ENCODE peak calls at places on chromosomes 1 and 21, in eight cellular contexts. One of them, this sample, is unnamed.
A peak's percentile ranks its signal among the peaks of the same experiment; 100 is the strongest.

GRCh38 chr1:84708031-84708430 is 17.8 kb upstream of the SSX2IP start:
- DNase-seq in fibroblast of mammary gland: no peak
- DNase-seq in cardiac muscle cell: no peak
- DNase-seq in kidney epithelial cell: no peak
- DNase-seq in uterus: no peak
- DNase-seq in PC-3: no peak
- DNase-seq in adrenal gland: no peak
- DNase-seq in choroid plexus epithelial cell: peak; percentile 7
- DNase-seq in this sample: no peak

GRCh38 chr1:213249395-213249794 is 198.4 kb downstream of the RPS6KC1 start:
- DNase-seq in PC-3: no peak
- DNase-seq in kidney epithelial cell: no peak
- DNase-seq in uterus: no peak
- DNase-seq in cardiac muscle cell: no peak
- DNase-seq in fibroblast of mammary gland: no peak
- DNase-seq in choroid plexus epithelial cell: no peak
- DNase-seq in adrenal gland: no peak
- DNase-seq in this sample: no peak

GRCh38 chr1:153962088-153963029 is 978 bp downstream of the SLC39A1 start:
- DNase-seq in choroid plexus epithelial cell: peak; percentile 56
- DNase-seq in uterus: peak; percentile 49
- DNase-seq in kidney epithelial cell: no peak
- DNase-seq in PC-3: peak; percentile 56
- DNase-seq in cardiac muscle cell: no peak
- DNase-seq in fibroblast of mammary gland: peak; percentile 76
- DNase-seq in adrenal gland: peak; percentile 85
- DNase-seq in this sample: peak; percentile 82

GRCh38 chr21:43769325-43769958 is 6.7 kb downstream of the CSTB start:
- DNase-seq in choroid plexus epithelial cell: no peak
- DNase-seq in uterus: no peak
- DNase-seq in cardiac muscle cell: no peak
- DNase-seq in PC-3: no peak
- DNase-seq in kidney epithelial cell: no peak
- DNase-seq in fibroblast of mammary gland: no peak
- DNase-seq in adrenal gland: no peak
- DNase-seq in this sample: no peak

GRCh38 chr1:50266509-50266908 is 156.7 kb downstream of the DMRTA2 start:
- DNase-seq in choroid plexus epithelial cell: peak; percentile 18
- DNase-seq in adrenal gland: no peak
- DNase-seq in kidney epithelial cell: no peak
- DNase-seq in cardiac muscle cell: no peak
- DNase-seq in uterus: peak; percentile 51
- DNase-seq in fibroblast of mammary gland: peak; percentile 86
- DNase-seq in PC-3: no peak
- DNase-seq in this sample: peak; percentile 28

GRCh38 chr21:44702111-44702972 is 5.4 kb downstream of the KRTAP10-12 start:
- DNase-seq in uterus: no peak
- DNase-seq in PC-3: no peak
- DNase-seq in choroid plexus epithelial cell: no peak
- DNase-seq in cardiac muscle cell: no peak
- DNase-seq in fibroblast of mammary gland: no peak
- DNase-seq in kidney epithelial cell: no peak
- DNase-seq in adrenal gland: no peak
- DNase-seq in this sample: no peak

GRCh38 chr1:223244366-223245103 is 101.5 kb upstream of the TLR5 start:
- DNase-seq in PC-3: peak; percentile 25
- DNase-seq in adrenal gland: no peak
- DNase-seq in kidney epithelial cell: no peak
- DNase-seq in fibroblast of mammary gland: peak; percentile 18
- DNase-seq in cardiac muscle cell: no peak
- DNase-seq in uterus: no peak
- DNase-seq in choroid plexus epithelial cell: peak; percentile 32
- DNase-seq in this sample: no peak

GRCh38 chr1:226526801-226527595 is 21.6 kb upstream of the STUM start:
- DNase-seq in cardiac muscle cell: peak; percentile 61
- DNase-seq in uterus: peak; percentile 69
- DNase-seq in fibroblast of mammary gland: peak; percentile 30
- DNase-seq in adrenal gland: peak; percentile 70
- DNase-seq in choroid plexus epithelial cell: peak; percentile 36
- DNase-seq in PC-3: peak; percentile 65
- DNase-seq in kidney epithelial cell: no peak
- DNase-seq in this sample: no peak

GRCh38 chr1:221247050-221247449 is 367.8 kb downstream of the HLX start:
- DNase-seq in uterus: no peak
- DNase-seq in adrenal gland: no peak
- DNase-seq in cardiac muscle cell: no peak
- DNase-seq in fibroblast of mammary gland: no peak
- DNase-seq in choroid plexus epithelial cell: no peak
- DNase-seq in PC-3: peak; percentile 23
- DNase-seq in kidney epithelial cell: no peak
- DNase-seq in this sample: no peak

GRCh38 chr1:230125633-230126528 is 58.8 kb downstream of the GALNT2 start:
- DNase-seq in fibroblast of mammary gland: no peak
- DNase-seq in kidney epithelial cell: no peak
- DNase-seq in uterus: no peak
- DNase-seq in choroid plexus epithelial cell: no peak
- DNase-seq in PC-3: peak; percentile 80
- DNase-seq in cardiac muscle cell: no peak
- DNase-seq in adrenal gland: no peak
- DNase-seq in this sample: no peak

GRCh38 chr1:6927626-6928025 is 142.4 kb downstream of the CAMTA1 start:
- DNase-seq in cardiac muscle cell: no peak
- DNase-seq in choroid plexus epithelial cell: no peak
- DNase-seq in fibroblast of mammary gland: no peak
- DNase-seq in PC-3: no peak
- DNase-seq in uterus: no peak
- DNase-seq in kidney epithelial cell: no peak
- DNase-seq in adrenal gland: no peak
- DNase-seq in this sample: no peak

GRCh38 chr1:153155542-153155941 is 4.9 kb upstream of the SPRR2G start:
- DNase-seq in PC-3: no peak
- DNase-seq in cardiac muscle cell: no peak
- DNase-seq in adrenal gland: no peak
- DNase-seq in choroid plexus epithelial cell: no peak
- DNase-seq in kidney epithelial cell: no peak
- DNase-seq in fibroblast of mammary gland: no peak
- DNase-seq in uterus: no peak
- DNase-seq in this sample: no peak

GRCh38 chr1:52771384-52771783 is 45.1 kb downstream of the ZYG11B start:
- DNase-seq in kidney epithelial cell: no peak
- DNase-seq in fibroblast of mammary gland: no peak
- DNase-seq in adrenal gland: no peak
- DNase-seq in cardiac muscle cell: no peak
- DNase-seq in choroid plexus epithelial cell: no peak
- DNase-seq in PC-3: no peak
- DNase-seq in uterus: no peak
- DNase-seq in this sample: no peak

GRCh38 chr1:186680031-186681012 is at the start of gene PTGS2:
- DNase-seq in cardiac muscle cell: peak; percentile 69
- DNase-seq in fibroblast of mammary gland: peak; percentile 95
- DNase-seq in PC-3: peak; percentile 55
- DNase-seq in kidney epithelial cell: peak; percentile 77
- DNase-seq in adrenal gland: peak; percentile 49
- DNase-seq in choroid plexus epithelial cell: peak; percentile 98
- DNase-seq in uterus: peak; percentile 74
- DNase-seq in this sample: peak; percentile 96

GRCh38 chr1:37667023-37667769 is 25.1 kb upstream of the CDCA8 start:
- DNase-seq in adrenal gland: no peak
- DNase-seq in cardiac muscle cell: no peak
- DNase-seq in fibroblast of mammary gland: no peak
- DNase-seq in kidney epithelial cell: no peak
- DNase-seq in PC-3: no peak
- DNase-seq in uterus: peak; percentile 40
- DNase-seq in choroid plexus epithelial cell: no peak
- DNase-seq in this sample: no peak

GRCh38 chr21:29192999-29193563 is 62.6 kb downstream of the MAP3K7CL start:
- DNase-seq in kidney epithelial cell: no peak
- DNase-seq in uterus: no peak
- DNase-seq in choroid plexus epithelial cell: no peak
- DNase-seq in PC-3: no peak
- DNase-seq in fibroblast of mammary gland: peak; percentile 57
- DNase-seq in adrenal gland: no peak
- DNase-seq in cardiac muscle cell: no peak
- DNase-seq in this sample: peak; percentile 51
- H3K4me3 ChIP-seq in kidney epithelial cell: no peak overlapping the region
- H3K4me3 ChIP-seq in uterus: no peak overlapping the region
- H3K4me3 ChIP-seq in choroid plexus epithelial cell: no peak overlapping the region
- H3K4me3 ChIP-seq in PC-3: no peak overlapping the region
- H3K4me3 ChIP-seq in fibroblast of mammary gland: no peak overlapping the region
- H3K4me3 ChIP-seq in adrenal gland: no peak overlapping the region
- H3K4me3 ChIP-seq in cardiac muscle cell: no peak overlapping the region
- H3K4me3 ChIP-seq in this sample: peak overlapping the region; percentile 0

GRCh38 chr1:30572192-30572591 is 151.2 kb downstream of the MATN1 start:
- DNase-seq in cardiac muscle cell: no peak
- DNase-seq in adrenal gland: no peak
- DNase-seq in kidney epithelial cell: peak; percentile 16
- DNase-seq in PC-3: no peak
- DNase-seq in fibroblast of mammary gland: no peak
- DNase-seq in choroid plexus epithelial cell: no peak
- DNase-seq in uterus: no peak
- DNase-seq in this sample: no peak
- TF ChIP-seq CTCF in cardiac muscle cell: no peak
- TF ChIP-seq CTCF in adrenal gland: no peak
- TF ChIP-seq CTCF in kidney epithelial cell: no peak
- TF ChIP-seq CTCF in PC-3: no peak
- TF ChIP-seq CTCF in fibroblast of mammary gland: no peak
- TF ChIP-seq CTCF in choroid plexus epithelial cell: no peak
- TF ChIP-seq CTCF in uterus: no peak
- TF ChIP-seq CTCF in this sample: no peak

GRCh38 chr21:35026153-35026499 is 23.0 kb downstream of the RUNX1 start:
- DNase-seq in kidney epithelial cell: no peak
- DNase-seq in adrenal gland: no peak
- DNase-seq in PC-3: no peak
- DNase-seq in choroid plexus epithelial cell: peak; percentile 21
- DNase-seq in uterus: no peak
- DNase-seq in fibroblast of mammary gland: no peak
- DNase-seq in cardiac muscle cell: no peak
- DNase-seq in this sample: no peak

GRCh38 chr21:35028451-35028757 is 20.7 kb downstream of the RUNX1 start:
- DNase-seq in uterus: no peak
- DNase-seq in choroid plexus epithelial cell: no peak
- DNase-seq in kidney epithelial cell: no peak
- DNase-seq in PC-3: no peak
- DNase-seq in adrenal gland: no peak
- DNase-seq in fibroblast of mammary gland: no peak
- DNase-seq in cardiac muscle cell: no peak
- DNase-seq in this sample: no peak

GRCh38 chr21:35025206-35026152 is 23.6 kb downstream of the RUNX1 start:
- DNase-seq in PC-3: no peak
- DNase-seq in cardiac muscle cell: no peak
- DNase-seq in fibroblast of mammary gland: no peak
- DNase-seq in kidney epithelial cell: no peak
- DNase-seq in adrenal gland: no peak
- DNase-seq in choroid plexus epithelial cell: peak; percentile 30
- DNase-seq in uterus: no peak
- DNase-seq in this sample: no peak

GRCh38 chr21:35027558-35028450 is 21.3 kb downstream of the RUNX1 start:
- DNase-seq in kidney epithelial cell: no peak
- DNase-seq in fibroblast of mammary gland: no peak
- DNase-seq in choroid plexus epithelial cell: no peak
- DNase-seq in PC-3: no peak
- DNase-seq in cardiac muscle cell: no peak
- DNase-seq in adrenal gland: no peak
- DNase-seq in uterus: no peak
- DNase-seq in this sample: peak; percentile 11

DNA sequence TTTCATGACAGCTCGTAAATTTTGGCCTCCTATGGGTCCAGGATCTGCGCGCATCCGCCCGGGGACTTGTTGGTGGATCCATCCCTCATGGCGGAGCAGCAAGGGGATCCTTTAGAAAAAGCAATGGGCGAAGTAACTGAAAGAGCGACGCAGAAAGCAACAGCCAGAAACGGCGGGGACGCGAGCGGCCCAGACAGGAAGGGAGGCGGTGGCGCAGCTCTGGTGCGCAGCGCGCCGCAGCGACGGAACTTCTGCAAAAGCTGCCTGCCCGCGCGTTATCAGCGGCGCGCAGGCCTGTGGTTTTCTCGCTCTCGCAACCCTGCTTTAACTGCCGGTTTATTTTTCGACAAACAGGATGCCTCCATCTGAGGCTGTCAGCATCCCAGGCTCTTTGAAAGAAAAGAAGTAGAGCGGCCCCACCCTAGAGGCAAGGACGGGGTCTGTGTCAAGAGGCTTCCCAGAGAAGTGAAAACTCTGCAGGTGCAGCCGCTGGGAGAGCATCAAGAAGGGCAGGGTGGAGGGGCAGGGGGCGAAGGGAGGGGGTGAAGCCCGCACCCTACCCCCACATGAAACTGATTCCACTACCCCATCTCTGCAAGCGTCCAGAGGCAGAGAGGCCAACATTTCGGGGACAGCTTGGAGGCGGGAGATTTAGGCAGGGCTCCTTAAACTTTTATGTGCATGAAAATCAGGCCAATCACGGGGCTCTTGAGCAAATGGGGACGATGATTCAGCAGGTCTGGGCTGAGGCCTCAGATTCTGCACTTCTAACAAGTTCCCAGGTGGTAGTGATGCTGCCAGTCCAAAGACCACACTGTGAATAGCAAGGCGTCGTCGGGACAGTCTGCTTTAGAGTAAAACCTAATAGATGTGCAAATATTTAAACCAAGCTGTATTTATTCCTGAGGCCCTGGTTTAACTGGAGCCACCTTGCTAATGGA is 22.2 kb downstream of the RUNX1 start:
- DNase-seq in adrenal gland: peak; percentile 58
- DNase-seq in cardiac muscle cell: peak; percentile 34
- DNase-seq in kidney epithelial cell: no peak
- DNase-seq in uterus: no peak
- DNase-seq in PC-3: no peak
- DNase-seq in choroid plexus epithelial cell: peak; percentile 80
- DNase-seq in fibroblast of mammary gland: no peak
- DNase-seq in this sample: no peak
- H3K4me3 ChIP-seq in adrenal gland: peak overlapping the region; percentile 31
- H3K4me3 ChIP-seq in cardiac muscle cell: no peak overlapping the region
- H3K4me3 ChIP-seq in kidney epithelial cell: peak overlapping the region; percentile 7
- H3K4me3 ChIP-seq in uterus: no peak overlapping the region
- H3K4me3 ChIP-seq in PC-3: no peak overlapping the region
- H3K4me3 ChIP-seq in choroid plexus epithelial cell: peak overlapping the region; percentile 47
- H3K4me3 ChIP-seq in fibroblast of mammary gland: no peak overlapping the region
- H3K4me3 ChIP-seq in this sample: no peak overlapping the region

DNA sequence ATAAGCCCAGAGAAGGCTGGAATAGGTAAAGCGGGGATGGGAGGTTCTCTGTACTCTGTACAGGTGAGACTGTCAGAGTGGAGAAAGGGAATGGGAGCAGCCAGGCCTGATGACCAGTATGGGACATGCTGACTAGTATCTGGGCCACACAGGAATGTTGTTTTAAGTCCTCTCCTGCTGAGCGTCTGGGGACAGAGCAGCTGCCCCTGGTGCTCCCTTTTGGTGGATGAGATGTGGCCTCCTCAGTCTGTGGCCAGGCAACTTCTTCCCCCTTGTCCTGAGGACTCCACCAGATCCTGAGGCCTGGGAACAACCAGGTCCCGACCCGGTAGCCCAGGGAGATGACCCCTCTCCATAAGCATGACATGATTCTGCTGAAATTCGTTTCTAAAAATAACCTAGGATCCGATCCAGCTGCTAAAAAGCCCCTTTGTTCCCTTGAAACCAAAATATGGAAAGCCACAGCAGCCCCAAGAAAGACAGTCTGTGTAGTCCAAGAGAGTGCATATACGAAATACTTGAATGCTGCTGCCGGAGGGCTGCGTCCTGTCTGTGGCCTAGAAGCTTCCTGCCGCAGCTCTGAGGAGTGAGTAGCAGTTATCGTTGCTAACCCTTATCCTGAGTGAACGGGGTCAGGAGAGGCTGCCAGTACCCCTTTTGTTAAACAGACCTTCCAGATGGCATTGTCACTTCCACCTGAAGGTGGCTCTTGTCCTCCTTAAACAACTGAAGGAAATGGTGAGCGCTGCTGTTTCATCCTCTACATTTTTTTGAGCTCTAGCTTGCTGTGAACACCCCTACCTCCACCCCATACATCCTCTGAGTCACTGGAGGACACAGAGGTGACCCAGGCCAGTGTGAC is 47.1 kb downstream of the ATP2B4 start:
- DNase-seq in choroid plexus epithelial cell: peak; percentile 88
- DNase-seq in fibroblast of mammary gland: peak; percentile 96
- DNase-seq in uterus: peak; percentile 77
- DNase-seq in kidney epithelial cell: peak; percentile 84
- DNase-seq in cardiac muscle cell: no peak
- DNase-seq in adrenal gland: peak; percentile 90
- DNase-seq in PC-3: peak; percentile 98
- DNase-seq in this sample: peak; percentile 97
- TF ChIP-seq CTCF in choroid plexus epithelial cell: peak; percentile 32
- TF ChIP-seq CTCF in fibroblast of mammary gland: peak; percentile 26
- TF ChIP-seq CTCF in uterus: no peak
- TF ChIP-seq CTCF in kidney epithelial cell: peak; percentile 28
- TF ChIP-seq CTCF in cardiac muscle cell: no peak
- TF ChIP-seq CTCF in adrenal gland: peak; percentile 29
- TF ChIP-seq CTCF in PC-3: peak; percentile 70
- TF ChIP-seq CTCF in this sample: peak; percentile 24